ENCODE peak calls at places on chromosomes 11 and 22, in four cellular contexts. I is IMR-90, W is H9, E is H1. X is an unnamed sample. For H3K4me1, the result is how much of the 10 kb centered on the place peaks cover.

GRCh38 chr11:125994509-125994908 is 48.7 kb downstream of the VSIG10L2 start:
- DNase-seq in W (no peak), E (no peak), I (no peak), X (no peak)

GRCh38 chr22:48560836-48561235 is 1266.8 kb downstream of the BRD1 start:
- DNase-seq in E (no peak), W (no peak), I (no peak), X (no peak)

GRCh38 chr22:26648761-26649363 is 8.5 kb upstream of the MIAT start:
- DNase-seq in E (no peak), I (no peak), W (no peak), X (no peak)

GRCh38 chr11:114060402-114061052 is 1.0 kb downstream of the ZBTB16 start:
- DNase-seq in I (no peak), W (peak), E (peak), X (no peak)

GRCh38 chr11:113023228-113023627 is 62.0 kb downstream of the NCAM1 start:
- DNase-seq in E (no peak), I (no peak), W (no peak), X (no peak)

GRCh38 chr22:43183496-43184263 is 3.3 kb downstream of the TTLL12 start:
- DNase-seq in E (no peak), W (no peak), I (peak), X (no peak)

GRCh38 chr22:44224166-44224565 is 43.4 kb downstream of the PARVG start:
- DNase-seq in E (peak), W (no peak), I (no peak), X (no peak)

GRCh38 chr11:6927030-6927617 is 898 bp downstream of the ZNF215 start:
- DNase-seq in W (no peak), I (no peak), E (no peak), X (peak)

GRCh38 chr11:131889146-131889577 is 518.7 kb downstream of the NTM start:
- DNase-seq in I (peak), E (no peak), W (no peak), X (peak)

GRCh38 chr11:111555255-111555654 is 14.7 kb downstream of the LAYN start:
- DNase-seq in I (peak), W (no peak), E (no peak), X (no peak)

GRCh38 chr11:61682093-61682732 is 2.0 kb downstream of the DAGLA start:
- DNase-seq in I (no peak), E (no peak), W (no peak), X (no peak)

GRCh38 chr22:37187891-37188761 is at the start of gene C1QTNF6:
- DNase-seq in E (peak), W (peak), I (peak), X (peak)

GRCh38 chr11:112925516-112926310 is 35.5 kb upstream of the NCAM1 start:
- DNase-seq in I (no peak), W (no peak), E (no peak), X (no peak)

GRCh38 chr22:17985606-17986005 is 38.8 kb downstream of the MICAL3 start:
- DNase-seq in W (no peak), E (no peak), I (no peak), X (no peak)

GRCh38 chr11:5550440-5551095 is 2.2 kb upstream of the OR52H1 start:
- DNase-seq in E (no peak), I (peak), W (no peak), X (no peak)

GRCh38 chr11:10309163-10310093 is 4.6 kb downstream of the ADM start:
- DNase-seq in I (peak), W (peak), E (no peak), X (peak)

GRCh38 chr22:18987765-18988164 is 51.7 kb upstream of the PRODH start:
- DNase-seq in W (peak), E (peak), I (no peak), X (peak)

GRCh38 chr11:15969701-15970329 is 386.5 kb downstream of the SOX6 start:
- DNase-seq in E (no peak), I (peak), W (no peak), X (no peak)

GRCh38 chr22:29689872-29690213 is 30.0 kb upstream of the CABP7 start:
- DNase-seq in I (peak), W (peak), E (peak), X (peak)

GRCh38 chr11:124793466-124794278 is 6.5 kb downstream of the MSANTD2 start:
- DNase-seq in W (no peak), E (no peak), I (peak), X (peak)

GRCh38 chr11:125457814-125458343 is 38.2 kb downstream of the FEZ1 start:
- DNase-seq in E (peak), I (peak), W (no peak), X (peak)

GRCh38 chr22:46233231-46233630 is 16.9 kb downstream of the CDPF1 start:
- DNase-seq in W (no peak), E (no peak), I (peak), X (no peak)

GRCh38 chr11:17476317-17477083 is at the start of gene ABCC8:
- DNase-seq in E (peak), W (peak), I (no peak), X (peak)

GRCh38 chr11:111414936-111415335 is 35.9 kb upstream of the POU2AF1 start:
- DNase-seq in E (no peak), I (no peak), W (no peak), X (no peak)

GRCh38 chr11:111951565-111951964 is 14.4 kb downstream of the DIXDC1 start:
- DNase-seq in I (no peak), W (no peak), E (no peak), X (no peak)

GRCh38 chr22:42921301-42921700 is 64.2 kb upstream of the ARFGAP3 start:
- DNase-seq in W (no peak), E (no peak), I (no peak), X (no peak)

GRCh38 chr22:39487826-39488520 is 14.1 kb upstream of the MIEF1 start:
- DNase-seq in E (no peak), W (no peak), I (no peak), X (no peak)

GRCh38 chr11:9701799-9702198 is 37.9 kb downstream of the SWAP70 start:
- DNase-seq in W (no peak), E (no peak), I (no peak), X (no peak)

GRCh38 chr22:49767355-49768062 is 60.2 kb downstream of the BRD1 start:
- DNase-seq in E (peak), W (peak), I (peak), X (peak)

GRCh38 chr22:39946571-39947407 is 13.4 kb upstream of the TMA7B start:
- DNase-seq in W (no peak), I (no peak), E (no peak), X (peak)

GRCh38 chr11:112656772-112657428 is 304.3 kb upstream of the NCAM1 start:
- DNase-seq in W (no peak), I (peak), E (no peak), X (no peak)

GRCh38 chr11:116875194-116875593 is 37.8 kb upstream of the APOA1 start:
- DNase-seq in W (no peak), E (no peak), I (no peak), X (no peak)

GRCh38 chr11:15580775-15581095 is 466.0 kb downstream of the INSC start:
- DNase-seq in W (no peak), E (no peak), I (no peak), X (no peak)

GRCh38 chr11:27347949-27348879 is 14.8 kb downstream of the CCDC34 start:
- DNase-seq in I (no peak), E (no peak), W (peak), X (no peak)

GRCh38 chr11:45556851-45557707 is 108.3 kb downstream of the CHST1 start:
- DNase-seq in E (no peak), W (no peak), I (no peak), X (peak)

GRCh38 chr11:12377824-12378593 is 638 bp downstream of the PARVA start:
- DNase-seq in I (peak), W (peak), E (peak), X (peak)

GRCh38 chr11:86124251-86125233 is 55.7 kb upstream of the PICALM start:
- DNase-seq in E (no peak), W (no peak), I (no peak), X (no peak)

GRCh38 chr22:49235463-49236300 is 592.0 kb downstream of the BRD1 start:
- DNase-seq in W (peak), I (no peak), E (peak), X (peak)

GRCh38 chr22:36151006-36151595 is 9.5 kb downstream of the APOL3 start:
- DNase-seq in W (no peak), E (no peak), I (no peak), X (no peak)
- H3K4me1 ChIP-seq in W (under half), E (under half), I (under half), X (under half)

GRCh38 chr11:18490319-18490718 is 34.7 kb downstream of the LDHAL6A start:
- DNase-seq in W (no peak), I (peak), E (no peak), X (no peak)
- H4K5ac ChIP-seq in W (no peak), I (no peak), E (no peak), X (no peak)

GRCh38 chr11:79939111-79939510 is 498.3 kb upstream of the TENM4 start:
- DNase-seq in W (no peak), E (no peak), I (peak), X (no peak)
- H3K27ac ChIP-seq in W (no peak), E (no peak), I (no peak), X (no peak)

GRCh38 chr11:70134490-70134889 is 56.4 kb downstream of the ANO1 start:
- DNase-seq in E (no peak), I (no peak), W (no peak), X (no peak)

GRCh38 chr11:70137383-70137782 is 59.3 kb downstream of the ANO1 start:
- DNase-seq in W (no peak), E (no peak), I (no peak), X (no peak)

GRCh38 chr11:70132641-70133040 is 54.5 kb downstream of the ANO1 start:
- DNase-seq in E (no peak), I (no peak), W (no peak), X (no peak)

GRCh38 chr11:70133771-70134170 is 55.7 kb downstream of the ANO1 start:
- DNase-seq in W (no peak), E (no peak), I (no peak), X (no peak)

DNA sequence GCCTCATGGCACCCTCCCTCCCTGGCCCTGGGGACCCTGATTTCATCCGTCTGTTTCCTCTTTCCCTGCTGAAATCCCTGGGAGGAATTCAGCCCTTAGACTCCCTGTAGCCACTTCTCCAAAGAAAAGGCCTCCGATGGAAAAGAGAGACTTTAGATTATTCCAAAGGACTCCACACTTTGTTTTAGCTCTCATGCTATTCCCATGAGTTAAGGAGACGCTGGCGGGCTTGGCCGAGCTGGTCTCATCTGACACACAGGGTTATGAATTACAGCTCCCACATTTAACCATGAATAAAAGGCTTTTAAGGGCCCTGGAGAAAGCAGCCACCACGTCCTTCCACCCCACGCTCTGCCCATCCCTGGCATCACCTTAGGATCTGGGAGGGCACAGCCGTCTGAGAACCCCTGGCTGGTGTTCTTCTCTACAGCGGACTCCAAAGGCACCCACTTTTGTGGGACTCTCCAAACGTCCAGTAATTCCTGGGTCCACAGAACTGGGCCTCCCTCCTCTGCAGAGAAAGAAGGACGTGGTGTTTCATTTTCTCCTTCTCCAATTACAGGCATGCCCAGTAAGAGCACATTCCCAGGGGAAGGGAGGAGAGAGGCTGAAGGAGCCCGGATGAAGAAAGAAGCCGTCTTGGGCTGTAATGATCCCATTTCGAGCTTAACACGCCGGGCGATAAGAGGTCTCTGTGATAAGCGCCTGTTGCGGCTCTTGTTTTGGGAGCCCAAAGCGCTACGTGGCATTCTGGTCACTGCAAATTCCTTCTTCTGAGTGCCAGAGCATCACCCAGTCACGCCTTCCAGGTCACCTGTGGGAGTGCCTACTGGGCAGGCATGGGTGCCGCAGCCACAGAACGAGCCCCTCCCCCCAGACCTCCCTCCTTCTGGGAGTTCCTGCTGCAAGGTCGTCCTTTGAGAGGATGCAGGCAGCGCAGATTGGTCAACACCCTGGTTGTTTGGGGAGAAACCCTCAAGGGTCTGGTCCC is 57.3 kb downstream of the ANO1 start:
- DNase-seq in E (no peak), W (no peak), I (peak), X (peak)
- H3K4me1 ChIP-seq in E (under half), W (under half), I (under half), X (under half)

DNA sequence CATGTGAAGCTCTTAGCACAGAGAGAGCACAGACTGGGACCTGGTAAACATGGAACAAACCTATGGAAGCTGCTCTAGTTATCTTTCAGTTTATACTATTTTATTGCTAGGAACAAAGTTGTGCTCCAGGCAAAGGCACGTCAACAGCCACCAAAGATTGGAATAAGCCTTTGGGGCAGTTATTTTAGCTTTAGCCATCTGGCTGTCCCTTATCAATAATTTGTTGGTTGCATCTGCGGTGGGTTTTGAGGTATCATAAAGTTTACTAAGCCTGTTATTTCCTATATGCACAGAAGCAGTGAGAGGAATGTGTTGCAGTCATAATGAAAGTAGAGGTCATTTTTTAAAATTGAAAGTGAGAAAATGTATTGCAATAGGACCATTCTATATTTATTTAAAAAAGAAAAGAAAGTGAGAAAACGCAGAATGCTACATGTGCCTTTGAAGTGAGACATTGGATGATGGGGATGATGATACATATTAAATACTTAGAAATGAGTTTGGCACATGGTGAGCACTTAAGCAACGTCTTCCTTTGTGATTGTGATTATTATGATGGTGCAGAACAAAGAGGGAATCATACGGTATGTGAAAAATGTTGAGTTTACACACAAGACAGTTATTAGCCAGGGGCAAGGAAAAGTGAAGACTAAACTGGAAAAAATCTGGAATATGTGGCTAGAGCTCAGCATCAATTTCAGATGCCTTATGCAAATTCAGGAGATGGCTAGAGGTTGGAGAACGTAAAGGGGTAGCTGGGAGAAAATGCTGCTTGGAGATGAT is 58.3 kb downstream of the PRR5L start:
- DNase-seq in W (no peak), E (no peak), I (peak), X (peak)
- H4K5ac ChIP-seq in W (no peak), E (no peak), I (no peak), X (no peak)

GRCh38 chr11:2209370-2209801 is 37.8 kb upstream of the TH start:
- DNase-seq in E (peak), W (peak), I (no peak), X (no peak)

GRCh38 chr11:2207212-2207611 is 35.6 kb upstream of the TH start:
- DNase-seq in W (no peak), I (no peak), E (peak), X (no peak)

GRCh38 chr11:2207773-2208621 is 36.4 kb upstream of the TH start:
- DNase-seq in E (peak), I (no peak), W (peak), X (no peak)

GRCh38 chr11:2209900-2210321 is 38.3 kb upstream of the TH start:
- DNase-seq in W (no peak), E (peak), I (no peak), X (no peak)

GRCh38 chr11:2208691-2209369 is 37.2 kb upstream of the TH start:
- DNase-seq in I (no peak), E (peak), W (peak), X (no peak)
- H3K27ac ChIP-seq in I (no peak), E (no peak), W (no peak), X (no peak)